ENCODE peak calls at places on chromosome 13, in eight cellular contexts. Y is stomach, U is fibroblast of pulmonary artery, T is astrocyte of the spinal cord, P is fibroblast of mammary gland, V is choroid plexus epithelial cell, Z is suprapubic skin, X is tibial artery. A is an unnamed sample.

GRCh38 chr13:77180011-77180410 is 146.9 kb downstream of the MYCBP2 start:
- DNase-seq in Z (no peak), Y (no peak), U (no peak), T (no peak), P (no peak), X (no peak), V (no peak), A (no peak)

GRCh38 chr13:40676007-40676406 is 9.6 kb upstream of the FOXO1 start:
- DNase-seq in P (no peak), Z (no peak), X (no peak), V (no peak), T (no peak), Y (no peak), U (no peak), A (no peak)

GRCh38 chr13:41651413-41652068 is 194.2 kb downstream of the RGCC start:
- DNase-seq in P (no peak), Z (no peak), U (peak), Y (no peak), V (no peak), X (no peak), T (no peak), A (peak)

GRCh38 chr13:95607363-95607762 is 37.1 kb downstream of the DZIP1 start:
- DNase-seq in Y (no peak), Z (no peak), X (no peak), T (peak), P (peak), U (peak), V (peak), A (peak)

GRCh38 chr13:20288561-20288960 is 56.4 kb upstream of the GJB6 start:
- DNase-seq in X (no peak), Z (no peak), V (no peak), P (no peak), Y (no peak), U (no peak), T (no peak), A (no peak)

GRCh38 chr13:36919206-36919832 is 719 bp downstream of the SMAD9 start:
- DNase-seq in U (peak), Y (peak), V (peak), T (no peak), X (peak), P (peak), Z (no peak), A (peak)

GRCh38 chr13:95317037-95317989 is 16.1 kb upstream of the ABCC4 start:
- DNase-seq in P (peak), U (peak), Y (no peak), Z (no peak), X (no peak), V (peak), T (peak), A (peak)

GRCh38 chr13:49827336-49827735 is 34.9 kb upstream of the KPNA3 start:
- DNase-seq in U (no peak), Z (no peak), T (no peak), Y (no peak), P (no peak), V (no peak), X (no peak), A (no peak)

GRCh38 chr13:112249644-112250610 is 126.2 kb upstream of the SPACA7 start:
- DNase-seq in U (no peak), T (no peak), Z (no peak), V (no peak), X (no peak), Y (no peak), P (no peak), A (no peak)

GRCh38 chr13:102017248-102017647 is 384.6 kb downstream of the FGF14 start:
- DNase-seq in Y (no peak), U (no peak), X (no peak), V (peak), T (no peak), Z (no peak), P (no peak), A (no peak)

GRCh38 chr13:107209811-107210210 is 641.9 kb upstream of the ARGLU1 start:
- DNase-seq in T (peak), P (peak), Z (no peak), U (peak), Y (no peak), X (no peak), V (peak), A (peak)

GRCh38 chr13:65468628-65469027 is 1761.5 kb downstream of the PCDH9 start:
- DNase-seq in T (peak), V (peak), Y (no peak), P (no peak), U (peak), Z (no peak), X (no peak), A (peak)

GRCh38 chr13:47168086-47168485 is 271.2 kb upstream of the HTR2A start:
- DNase-seq in Y (no peak), Z (no peak), V (peak), X (no peak), U (peak), P (peak), T (peak), A (peak)

GRCh38 chr13:100361504-100361903 is 227.1 kb downstream of the GGACT start:
- DNase-seq in V (no peak), U (no peak), P (peak), Z (no peak), X (no peak), T (peak), Y (no peak), A (no peak)

GRCh38 chr13:32033744-32034143 is 2.2 kb downstream of the FRY start:
- DNase-seq in U (no peak), Y (no peak), X (no peak), P (no peak), T (no peak), Z (no peak), V (peak), A (no peak)

GRCh38 chr13:40604135-40604534 is 62.3 kb downstream of the FOXO1 start:
- DNase-seq in Y (no peak), Z (no peak), T (no peak), P (no peak), V (no peak), U (no peak), X (no peak), A (no peak)

GRCh38 chr13:98571955-98572662 is 4.8 kb downstream of the STK24 start:
- DNase-seq in P (peak), Y (no peak), T (peak), X (no peak), Z (no peak), V (peak), U (no peak), A (peak)

GRCh38 chr13:50275392-50276063 is 260.3 kb downstream of the KCNRG start:
- DNase-seq in Z (no peak), U (no peak), X (no peak), P (peak), Y (no peak), T (no peak), V (no peak), A (peak)

GRCh38 chr13:37201081-37201480 is 95.6 kb upstream of the CSNK1A1L start:
- DNase-seq in Y (no peak), V (no peak), Z (no peak), P (no peak), T (no peak), X (no peak), U (no peak), A (no peak)

GRCh38 chr13:99970761-99971575 is 599 bp downstream of the ZIC5 start:
- DNase-seq in X (no peak), Y (no peak), T (no peak), P (no peak), V (no peak), Z (no peak), U (no peak), A (no peak)

GRCh38 chr13:80131204-80131603 is 209.7 kb downstream of the SPRY2 start:
- DNase-seq in U (peak), X (peak), P (peak), V (peak), T (peak), Y (peak), Z (peak), A (peak)

GRCh38 chr13:81760316-81760715 is 1419.4 kb upstream of the SPRY2 start:
- DNase-seq in X (no peak), Y (no peak), Z (no peak), P (no peak), U (no peak), T (no peak), V (peak), A (no peak)

GRCh38 chr13:50282016-50282415 is 266.8 kb downstream of the KCNRG start:
- DNase-seq in T (no peak), Z (no peak), V (no peak), P (no peak), U (no peak), X (no peak), Y (no peak), A (no peak)

GRCh38 chr13:78604782-78605611 is 1.6 kb upstream of the POU4F1 start:
- DNase-seq in X (no peak), P (peak), U (no peak), Y (no peak), Z (no peak), V (no peak), T (no peak), A (no peak)

GRCh38 chr13:110126391-110126961 is 180.5 kb downstream of the COL4A1 start:
- DNase-seq in V (peak), X (peak), P (peak), U (peak), Y (no peak), T (peak), Z (no peak), A (peak)
- H3K4me3 ChIP-seq in V (peak), X (peak), P (no peak), U (peak), Y (no peak), T (no peak), Z (no peak), A (no peak)

GRCh38 chr13:27481766-27482165 is 31.4 kb upstream of the MTIF3 start:
- DNase-seq in Z (no peak), V (peak), X (no peak), T (peak), Y (peak), P (peak), U (peak), A (peak)
- TF ChIP-seq CTCF in Z (peak), V (peak), X (peak), T (peak), Y (peak), P (peak), U (peak), A (peak)

GRCh38 chr13:74288361-74288911 is 154.2 kb upstream of the KLF12 start:
- DNase-seq in V (no peak), Z (no peak), P (no peak), Y (peak), U (no peak), T (peak), X (no peak), A (peak)
- H3K4me3 ChIP-seq in V (peak), Z (peak), P (no peak), Y (peak), U (peak), T (peak), X (peak), A (peak)

GRCh38 chr13:42814868-42815267 is 33.5 kb downstream of the FAM216B start:
- DNase-seq in V (peak), U (peak), P (peak), X (no peak), Z (no peak), T (peak), Y (no peak), A (peak)

GRCh38 chr13:42819712-42820111 is 38.3 kb downstream of the FAM216B start:
- DNase-seq in P (peak), X (no peak), Z (no peak), U (peak), Y (no peak), T (peak), V (peak), A (peak)

GRCh38 chr13:42815686-42816085 is 34.3 kb downstream of the FAM216B start:
- DNase-seq in V (peak), T (peak), Z (no peak), U (peak), P (peak), Y (no peak), X (no peak), A (peak)

GRCh38 chr13:42820450-42820849 is 39.1 kb downstream of the FAM216B start:
- DNase-seq in X (no peak), V (no peak), T (no peak), U (peak), Y (no peak), P (peak), Z (no peak), A (peak)

GRCh38 chr13:42816538-42816937 is 35.2 kb downstream of the FAM216B start:
- DNase-seq in U (no peak), P (no peak), Z (no peak), V (no peak), T (no peak), X (no peak), Y (no peak), A (no peak)
- TF ChIP-seq CTCF in U (peak), P (peak), Z (no peak), V (peak), T (peak), X (no peak), Y (no peak), A (peak)

DNA sequence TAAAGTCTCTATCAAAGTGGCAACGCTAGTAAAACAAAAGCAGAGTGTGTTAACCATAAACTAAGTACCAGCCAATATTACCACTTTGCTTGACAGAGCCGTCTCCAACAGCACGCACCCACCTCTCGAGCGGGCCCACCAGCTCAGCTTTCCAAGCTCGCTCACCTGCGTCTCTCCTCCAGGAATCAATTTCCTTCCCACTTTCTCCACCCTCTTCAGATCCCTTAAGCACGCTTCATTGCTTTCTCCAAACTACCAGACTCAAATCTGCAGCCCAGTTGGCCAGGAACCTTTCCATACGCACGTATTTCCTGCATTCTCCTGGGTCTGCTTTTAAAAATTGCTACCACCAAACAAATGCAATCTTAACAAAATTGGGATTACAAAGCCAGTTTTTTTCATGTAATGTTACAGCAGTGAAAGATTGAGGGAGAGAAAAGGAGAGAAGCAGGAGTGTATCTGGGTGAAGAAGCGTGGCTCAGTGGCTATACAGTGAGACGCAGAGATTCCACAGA is 1.5 kb downstream of the ENOX1 start:
- DNase-seq in X (no peak), Y (no peak), V (no peak), U (no peak), P (no peak), Z (no peak), T (no peak), A (no peak)
- H3K4me3 ChIP-seq in X (peak), Y (peak), V (peak), U (peak), P (peak), Z (peak), T (peak), A (peak)

GRCh38 chr13:51832471-51833152 is 12.4 kb downstream of the TMEM272 start:
- DNase-seq in U (peak), Y (no peak), P (peak), T (no peak), X (peak), Z (no peak), V (peak), A (peak)
- TF ChIP-seq CTCF in U (peak), Y (peak), P (peak), T (peak), X (peak), Z (peak), V (peak), A (peak)

GRCh38 chr13:54029226-54029625 is 1000.6 kb downstream of the OLFM4 start:
- DNase-seq in T (peak), Z (no peak), P (no peak), V (peak), U (no peak), Y (no peak), X (no peak), A (peak)
- H3K4me3 ChIP-seq in T (no peak), Z (no peak), P (no peak), V (no peak), U (no peak), Y (no peak), X (no peak), A (no peak)

GRCh38 chr13:111043575-111043982 is 71.5 kb upstream of the ARHGEF7 start:
- DNase-seq in X (no peak), P (peak), U (peak), Z (peak), Y (no peak), T (peak), V (peak), A (peak)
- TF ChIP-seq CTCF in X (no peak), P (no peak), U (no peak), Z (no peak), Y (no peak), T (no peak), V (no peak), A (no peak)